ENCODE peak calls at places on chromosomes 13 and 19, in five cellular contexts. One of them, this sample, is unnamed.

GRCh38 chr19:6662692-6663091 is 7.3 kb downstream of the TNFSF14 start:
- DNase-seq in ovary: no peak
- DNase-seq in H54: no peak
- DNase-seq in posterior cingulate gyrus: peak
- DNase-seq in NCI-H2107: no peak
- DNase-seq in this sample: no peak

GRCh38 chr19:4246767-4247593 is at the start of gene YJU2:
- DNase-seq in H54: peak
- DNase-seq in NCI-H2107: peak
- DNase-seq in ovary: peak
- DNase-seq in posterior cingulate gyrus: peak
- DNase-seq in this sample: peak

GRCh38 chr13:49840667-49841066 is 48.2 kb upstream of the KPNA3 start:
- DNase-seq in posterior cingulate gyrus: no peak
- DNase-seq in NCI-H2107: no peak
- DNase-seq in H54: no peak
- DNase-seq in ovary: no peak
- DNase-seq in this sample: no peak

GRCh38 chr13:99087130-99087953 is 109.5 kb upstream of the DOCK9 start:
- DNase-seq in H54: peak
- DNase-seq in posterior cingulate gyrus: peak
- DNase-seq in NCI-H2107: peak
- DNase-seq in ovary: peak
- DNase-seq in this sample: peak

GRCh38 chr13:29411493-29411892 is 184.0 kb downstream of the SLC7A1 start:
- DNase-seq in NCI-H2107: no peak
- DNase-seq in ovary: no peak
- DNase-seq in posterior cingulate gyrus: no peak
- DNase-seq in H54: no peak
- DNase-seq in this sample: no peak

GRCh38 chr13:80168089-80168850 is 172.7 kb downstream of the SPRY2 start:
- DNase-seq in posterior cingulate gyrus: peak
- DNase-seq in ovary: no peak
- DNase-seq in NCI-H2107: no peak
- DNase-seq in H54: no peak
- DNase-seq in this sample: no peak

GRCh38 chr19:4754248-4754647 is 30.6 kb upstream of the DPP9 start:
- DNase-seq in NCI-H2107: no peak
- DNase-seq in H54: no peak
- DNase-seq in ovary: no peak
- DNase-seq in posterior cingulate gyrus: no peak
- DNase-seq in this sample: no peak

GRCh38 chr19:7507884-7508283 is 8.0 kb upstream of the ZNF358 start:
- DNase-seq in ovary: peak
- DNase-seq in posterior cingulate gyrus: peak
- DNase-seq in NCI-H2107: no peak
- DNase-seq in H54: peak
- DNase-seq in this sample: no peak

GRCh38 chr13:46561691-46562090 is 8.7 kb downstream of the LRCH1 start:
- DNase-seq in ovary: no peak
- DNase-seq in posterior cingulate gyrus: no peak
- DNase-seq in NCI-H2107: no peak
- DNase-seq in H54: no peak
- DNase-seq in this sample: no peak

This sample was measured in testis.